ENCODE peak calls at places on chromosomes 13 and 19, in five cellular contexts. V is activated CD8-positive, alpha-beta memory T cell treated with anti-CD3 and anti-CD28 coated beads for 48 hours; I is EH; C is NCI-H1105; W is kidney glomerular epithelial cell. B is an unnamed sample.

GRCh38 chr13:81395368-81395767 is 1054.4 kb upstream of the SPRY2 start:
- DNase-seq in V (no peak), I (no peak), C (no peak), W (no peak), B (no peak)

GRCh38 chr19:46732966-46733692 is 12.7 kb upstream of the FKRP start:
- DNase-seq in V (no peak), I (peak), C (no peak), W (no peak), B (no peak)

GRCh38 chr13:93368705-93369104 is 142.1 kb downstream of the GPC6 start:
- DNase-seq in V (no peak), I (no peak), C (no peak), W (no peak), B (no peak)

GRCh38 chr13:101986316-101986715 is 415.5 kb downstream of the FGF14 start:
- DNase-seq in V (no peak), I (no peak), C (no peak), W (no peak), B (no peak)

GRCh38 chr13:98523455-98524102 is 53.3 kb downstream of the STK24 start:
- DNase-seq in V (no peak), I (no peak), C (no peak), W (no peak), B (no peak)

GRCh38 chr13:31540316-31540715 is 199.0 kb upstream of the RXFP2 start:
- DNase-seq in V (no peak), I (peak), C (no peak), W (no peak), B (peak)

GRCh38 chr13:76637651-76638111 is 248.5 kb downstream of the KCTD12 start:
- DNase-seq in V (no peak), I (peak), C (no peak), W (no peak), B (peak)

GRCh38 chr19:45419396-45419795 is 4.3 kb downstream of the ERCC1 start:
- DNase-seq in V (no peak), I (no peak), C (no peak), W (no peak), B (no peak)

GRCh38 chr13:34201050-34201913 is 383.3 kb downstream of the RFC3 start:
- DNase-seq in V (no peak), I (peak), C (no peak), W (no peak), B (peak)

GRCh38 chr13:92316030-92316429 is 910.6 kb upstream of the GPC6 start:
- DNase-seq in V (no peak), I (no peak), C (no peak), W (no peak), B (no peak)

GRCh38 chr13:75836441-75836840 is 200.3 kb downstream of the LMO7 start:
- DNase-seq in V (no peak), I (no peak), C (no peak), W (no peak), B (no peak)

GRCh38 chr13:19910336-19911072 is 47.1 kb upstream of the ZMYM5 start:
- DNase-seq in V (no peak), I (peak), C (no peak), W (peak), B (peak)

GRCh38 chr13:60427285-60427684 is 30.3 kb downstream of the TDRD3 start:
- DNase-seq in V (no peak), I (no peak), C (no peak), W (no peak), B (no peak)

GRCh38 chr19:33461256-33462111 is 60.1 kb downstream of the PEPD start:
- DNase-seq in V (no peak), I (no peak), C (no peak), W (no peak), B (no peak)

GRCh38 chr19:40831502-40832430 is 18.5 kb downstream of the CYP2A6 start:
- DNase-seq in V (no peak), I (peak), C (no peak), W (no peak), B (peak)

GRCh38 chr13:114282143-114282685 is 813 bp downstream of the UPF3A start:
- DNase-seq in V (no peak), I (peak), C (peak), W (peak), B (peak)

GRCh38 chr13:25943666-25944065 is 108.2 kb downstream of the SHISA2 start:
- DNase-seq in V (no peak), I (no peak), C (no peak), W (peak), B (peak)

GRCh38 chr13:110713981-110714797 is 689 bp downstream of the ING1 start:
- DNase-seq in V (no peak), I (peak), C (peak), W (no peak), B (peak)

GRCh38 chr13:83839158-83839557 is 43.1 kb downstream of the SLITRK1 start:
- DNase-seq in V (no peak), I (no peak), C (no peak), W (peak), B (no peak)

GRCh38 chr13:76596216-76596615 is 290.0 kb downstream of the KCTD12 start:
- DNase-seq in V (no peak), I (peak), C (no peak), W (no peak), B (no peak)

GRCh38 chr13:102325321-102325720 is 76.5 kb downstream of the FGF14 start:
- DNase-seq in V (no peak), I (no peak), C (no peak), W (no peak), B (no peak)

GRCh38 chr19:45901432-45901903 is 945 bp downstream of the MYPOP start:
- DNase-seq in V (no peak), I (peak), C (no peak), W (no peak), B (peak)

GRCh38 chr19:4967738-4968461 is 1.0 kb upstream of the KDM4B start:
- DNase-seq in V (no peak), I (no peak), C (no peak), W (no peak), B (peak)

GRCh38 chr19:49474545-49474930 is 523 bp downstream of the FLT3LG start:
- DNase-seq in V (no peak), I (no peak), C (no peak), W (no peak), B (no peak)

GRCh38 chr19:48481191-48481500 is 12.0 kb downstream of the CYTH2 start:
- DNase-seq in V (no peak), I (peak), C (no peak), W (no peak), B (no peak)

GRCh38 chr19:38928406-38929001 is 2.1 kb downstream of the SARS2 start:
- DNase-seq in V (no peak), I (no peak), C (no peak), W (no peak), B (no peak)

GRCh38 chr13:37531054-37531453 is 67.5 kb downstream of the POSTN start:
- DNase-seq in V (no peak), I (peak), C (no peak), W (no peak), B (peak)

GRCh38 chr13:20843177-20843576 is 59.4 kb downstream of the XPO4 start:
- DNase-seq in V (no peak), I (no peak), C (no peak), W (no peak), B (no peak)

GRCh38 chr19:55156202-55157063 is 1.1 kb downstream of the TNNI3 start:
- DNase-seq in V (peak), I (peak), C (peak), W (no peak), B (peak)